ENCODE peak calls at places on chromosome 10, in four cellular contexts. W, X, F and J are unnamed samples.

GRCh38 chr10:50312464-50313437 is 61.4 kb upstream of the ASAH2 start:
- DNase-seq in X (no peak), F (no peak), W (no peak), J (no peak)

GRCh38 chr10:101932182-101932581 is 88.6 kb upstream of the KCNIP2 start:
- DNase-seq in X (no peak), W (no peak), F (no peak), J (no peak)

GRCh38 chr10:47423476-47423875 is 39.4 kb upstream of the ZNF488 start:
- DNase-seq in X (no peak), F (no peak), W (no peak), J (no peak)

GRCh38 chr10:43264324-43264986 is 2.4 kb downstream of the RASGEF1A start:
- DNase-seq in W (no peak), F (no peak), X (peak), J (no peak)

GRCh38 chr10:3807221-3807927 is 22.4 kb upstream of the KLF6 start:
- DNase-seq in W (no peak), F (no peak), X (no peak), J (no peak)

GRCh38 chr10:126243976-126244375 is 144.3 kb downstream of the ADAM12 start:
- DNase-seq in F (no peak), X (no peak), W (no peak), J (no peak)

GRCh38 chr10:17237915-17238444 is 9.9 kb downstream of the VIM start:
- DNase-seq in X (no peak), F (no peak), W (no peak), J (no peak)

GRCh38 chr10:119233123-119233820 is 25.9 kb downstream of the GRK5 start:
- DNase-seq in F (no peak), W (no peak), X (no peak), J (no peak)

GRCh38 chr10:133124357-133125211 is 35.4 kb upstream of the KNDC1 start:
- DNase-seq in W (no peak), F (no peak), X (no peak), J (no peak)

GRCh38 chr10:79123547-79123963 is 54.8 kb downstream of the ZMIZ1 start:
- DNase-seq in F (no peak), W (no peak), X (no peak), J (no peak)

DNA sequence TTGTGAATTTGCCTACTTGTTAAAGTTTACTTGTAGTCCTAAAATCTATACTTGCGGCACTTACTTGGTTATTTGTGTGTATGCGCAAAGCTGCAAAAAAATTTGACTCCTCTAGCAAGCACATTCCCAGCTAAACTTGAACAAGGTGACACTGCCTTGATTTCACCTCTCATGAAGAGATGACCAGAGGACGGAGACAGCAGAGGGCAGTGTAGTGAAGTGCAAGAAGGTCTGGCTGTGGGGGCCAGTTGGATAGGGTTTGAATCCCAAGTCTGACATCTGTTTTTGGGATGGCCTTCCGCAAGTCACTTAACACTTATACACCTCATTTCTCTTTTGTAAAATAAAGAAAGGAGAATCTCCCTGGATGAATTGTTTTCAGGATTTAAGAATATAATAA is 15.7 kb downstream of the SLK start:
- DNase-seq in X (no peak), W (no peak), F (peak), J (no peak)
- TF ChIP-seq CTCF in X (peak), W (no peak), F (peak), J (no peak)

GRCh38 chr10:107013258-107014001 is 151.1 kb downstream of the SORCS1 start:
- DNase-seq in F (no peak), X (no peak), W (no peak), J (no peak)

GRCh38 chr10:107011992-107012391 is 152.5 kb downstream of the SORCS1 start:
- DNase-seq in X (no peak), W (no peak), F (no peak), J (no peak)

DNA sequence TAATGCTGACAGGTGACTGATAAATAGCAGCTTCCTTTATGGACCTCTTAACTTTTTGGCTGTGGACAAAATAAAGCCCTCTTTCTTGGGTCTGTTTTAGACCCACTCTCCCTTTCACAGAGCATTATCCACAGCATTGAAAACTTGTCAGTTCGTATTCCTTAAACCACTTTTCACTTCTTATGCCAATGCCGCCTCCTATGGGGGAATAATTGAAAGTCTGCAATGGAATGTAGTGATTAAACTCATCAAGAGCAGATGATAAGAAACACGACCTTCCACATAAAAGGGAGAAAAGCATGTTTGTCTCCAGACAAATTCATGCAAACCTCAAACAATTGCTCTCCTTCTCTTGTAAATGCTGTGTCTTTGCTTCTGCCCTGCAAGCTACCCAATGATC is 153.4 kb downstream of the SORCS1 start:
- DNase-seq in W (no peak), X (no peak), F (no peak), J (no peak)
- TF ChIP-seq CTCF in W (no peak), X (no peak), F (no peak), J (no peak)

DNA sequence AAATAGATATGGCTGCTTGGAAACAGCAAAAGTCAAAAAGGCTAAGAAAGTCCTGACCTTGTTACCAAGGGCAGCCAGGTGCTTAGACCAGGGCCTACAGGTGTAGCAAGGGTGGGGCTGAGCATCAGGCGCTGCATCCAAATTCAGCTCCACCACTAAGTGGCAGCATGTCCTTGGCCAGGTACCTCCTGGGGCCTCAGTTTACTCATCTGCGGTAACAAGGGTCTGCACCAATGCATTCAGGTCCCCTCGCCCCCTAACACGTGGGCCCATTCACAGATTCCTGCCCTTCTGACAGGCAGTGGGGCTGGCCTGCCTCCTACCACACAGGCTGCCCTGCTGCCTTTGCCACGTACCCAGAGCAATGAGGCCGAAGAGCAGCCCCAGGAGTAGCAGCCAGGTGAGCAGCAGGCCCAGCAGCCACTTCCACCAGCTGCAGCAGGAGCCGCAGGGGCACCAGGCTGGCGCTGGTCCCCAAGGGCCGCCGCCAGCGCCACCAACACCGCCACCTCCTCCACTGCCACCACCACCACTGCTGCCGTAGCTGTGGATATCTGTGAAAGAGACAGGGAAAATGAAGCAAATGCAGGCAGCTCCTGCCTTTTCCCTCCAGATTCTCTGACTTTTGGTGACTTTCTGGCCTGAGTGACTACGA is 28.9 kb downstream of the COL17A1 start:
- DNase-seq in W (no peak), X (no peak), F (peak), J (no peak)
- TF ChIP-seq CTCF in W (no peak), X (no peak), F (peak), J (no peak)

DNA sequence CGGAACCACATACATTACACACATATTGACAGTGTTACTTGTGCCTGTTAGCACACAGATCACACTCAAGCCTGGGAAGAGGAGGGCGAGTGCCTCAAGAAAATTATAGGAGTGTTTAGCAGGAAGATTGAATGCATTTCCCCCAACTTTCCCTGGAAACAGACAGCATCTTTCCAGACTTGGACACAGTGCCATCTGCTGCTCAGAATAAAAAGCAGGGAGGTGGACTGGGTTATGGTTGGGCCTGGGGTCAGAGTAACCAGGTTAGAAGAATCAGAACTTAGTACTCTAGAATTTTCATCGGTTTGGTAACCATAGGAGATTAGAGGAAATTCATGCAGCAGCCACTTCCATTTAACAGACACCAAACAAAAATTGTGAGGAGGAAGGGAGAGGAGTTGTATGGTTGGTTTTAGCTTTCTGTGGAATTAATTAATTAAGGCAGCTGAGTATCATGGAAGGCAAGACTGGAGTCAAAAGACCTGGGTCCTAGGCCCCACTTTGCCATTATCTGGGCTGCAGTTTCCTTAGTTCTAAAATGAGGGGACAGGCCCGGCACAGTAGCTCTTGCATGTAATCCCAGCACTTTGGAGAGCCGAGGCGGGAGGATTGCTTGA is 43.4 kb upstream of the OPTN start:
- DNase-seq in X (no peak), W (no peak), F (no peak), J (no peak)
- TF ChIP-seq CTCF in X (peak), W (no peak), F (peak), J (no peak)

GRCh38 chr10:22903694-22904093 is 24.2 kb upstream of the ARMC3 start:
- DNase-seq in X (no peak), F (no peak), W (no peak), J (no peak)
- TF ChIP-seq CTCF in X (no peak), F (no peak), W (no peak), J (no peak)

GRCh38 chr10:61541960-61542359 is 88.8 kb upstream of the TMEM26 start:
- DNase-seq in W (no peak), X (no peak), F (no peak), J (no peak)

GRCh38 chr10:61548371-61548770 is 95.2 kb upstream of the TMEM26 start:
- DNase-seq in F (no peak), X (no peak), W (no peak), J (no peak)

GRCh38 chr10:61543831-61544230 is 90.7 kb upstream of the TMEM26 start:
- DNase-seq in F (no peak), X (no peak), W (no peak), J (no peak)

GRCh38 chr10:61545170-61545569 is 92.0 kb upstream of the TMEM26 start:
- DNase-seq in F (no peak), X (no peak), W (no peak), J (no peak)

DNA sequence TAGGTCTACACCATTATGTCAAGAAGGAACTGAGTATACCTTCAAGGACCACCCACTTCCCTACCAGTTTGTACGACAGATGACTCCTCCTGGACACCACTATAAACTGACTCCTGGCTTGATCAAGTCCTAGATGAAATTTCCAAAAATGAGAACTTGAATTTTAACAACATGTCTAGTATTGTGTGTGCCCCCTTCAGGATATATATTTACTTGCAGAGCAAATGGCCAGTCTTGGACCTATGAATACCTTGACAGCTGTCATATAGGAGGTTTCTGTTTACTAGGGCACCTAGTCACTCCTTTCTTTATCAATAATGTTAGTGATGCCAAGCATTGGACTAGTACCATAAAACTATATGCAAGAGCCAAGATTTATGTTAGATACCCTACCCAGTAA is 94.1 kb upstream of the TMEM26 start:
- DNase-seq in W (no peak), X (no peak), F (no peak), J (no peak)
- TF ChIP-seq CTCF in W (no peak), X (no peak), F (no peak), J (no peak)

DNA sequence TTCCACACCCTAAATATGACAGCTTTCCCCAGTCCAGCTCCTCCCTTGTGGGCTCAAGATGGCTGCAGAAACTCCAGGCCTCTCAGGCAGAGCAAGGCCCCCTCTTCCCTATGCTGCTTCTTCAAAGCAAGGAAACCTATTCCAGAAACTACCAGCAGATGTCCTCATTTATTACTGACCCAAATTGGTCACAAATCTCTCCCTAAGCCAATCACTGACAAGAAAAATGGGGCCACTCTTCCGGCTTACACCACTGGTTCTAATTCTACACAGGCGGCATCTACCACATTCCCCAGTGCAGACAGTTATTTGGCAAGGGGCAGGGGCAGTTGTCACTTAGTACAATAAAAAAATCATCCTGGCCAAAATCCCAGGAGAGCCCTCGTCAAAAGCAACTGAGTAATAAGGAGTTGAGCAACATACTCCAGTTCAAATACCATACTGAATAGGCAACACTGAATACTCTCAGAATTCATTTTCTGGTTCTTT is 150.4 kb downstream of the SFMBT2 start:
- DNase-seq in X (peak), W (no peak), F (peak), J (no peak)
- TF ChIP-seq CTCF in X (peak), W (peak), F (no peak), J (peak)

GRCh38 chr10:121754667-121755066 is 156.4 kb upstream of the FGFR2 start:
- DNase-seq in X (no peak), F (no peak), W (no peak), J (no peak)

GRCh38 chr10:121751191-121751760 is 153.0 kb upstream of the FGFR2 start:
- DNase-seq in X (no peak), F (no peak), W (no peak), J (no peak)

DNA sequence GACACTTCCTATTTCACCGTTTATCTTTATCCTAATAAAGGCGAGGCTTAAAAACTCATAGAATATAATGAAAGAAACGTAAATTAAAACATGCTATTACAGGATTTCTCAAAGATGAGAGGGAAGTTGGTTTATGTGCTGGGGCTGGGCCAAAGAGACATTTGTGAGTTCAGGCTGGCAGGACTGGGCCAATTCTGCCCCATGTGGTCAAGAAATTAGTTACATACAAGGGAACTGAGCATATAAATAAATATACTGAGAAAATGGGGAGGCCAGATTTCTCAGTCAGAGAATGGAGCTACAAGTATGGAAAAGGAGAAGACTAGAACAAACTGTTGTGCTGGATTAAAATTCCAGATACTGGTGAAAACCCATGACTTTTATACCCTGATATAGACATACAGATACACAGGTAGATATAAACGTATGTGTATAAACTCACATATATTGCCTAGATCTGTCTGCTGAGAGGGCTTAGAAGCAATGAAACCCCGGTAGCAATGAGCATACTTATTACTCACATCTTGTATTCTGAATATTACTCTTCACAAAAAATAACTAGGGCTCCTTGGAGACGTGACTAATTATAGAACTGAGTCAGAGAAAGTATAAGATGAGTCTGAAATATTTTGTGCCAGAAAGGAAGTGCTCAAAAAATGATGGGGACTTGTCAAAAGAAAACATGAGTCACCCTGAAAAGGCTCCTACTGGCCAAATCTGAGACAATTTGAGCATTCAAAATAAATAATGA is 155.7 kb upstream of the FGFR2 start:
- DNase-seq in F (peak), W (no peak), X (peak), J (no peak)
- TF ChIP-seq CTCF in F (peak), W (no peak), X (no peak), J (no peak)

GRCh38 chr10:70851597-70852475 is 36.1 kb downstream of the SGPL1 start:
- DNase-seq in X (no peak), W (no peak), F (no peak), J (no peak)
- TF ChIP-seq CTCF in X (no peak), W (no peak), F (no peak), J (no peak)